ENCODE peak calls at places on chromosomes 3 and 15, in five cellular contexts. S is body of pancreas, O is progenitor cell of endocrine pancreas, E is heart right ventricle, U is GM20000. C is an unnamed sample.
A peak's percentile ranks its signal among the peaks of the same experiment; 100 is the strongest.

GRCh38 chr15:69997701-69998273 is 99.9 kb downstream of the TLE3 start:
- DNase-seq in U (no peak), S (peak; percentile 67), E (peak; percentile 21), O (no peak), C (no peak)

GRCh38 chr3:16864610-16865313 is 20.0 kb upstream of the PLCL2 start:
- DNase-seq in S (no peak), U (no peak), E (no peak), O (no peak), C (peak; percentile 73)

GRCh38 chr15:69074011-69074842 is 59.7 kb downstream of the NOX5 start:
- DNase-seq in E (peak; percentile 62), O (peak; percentile 34), U (no peak), S (peak; percentile 54), C (peak; percentile 24)

GRCh38 chr3:40871411-40871810 is 327.9 kb upstream of the CTNNB1 start:
- DNase-seq in U (no peak), E (no peak), O (no peak), S (no peak), C (no peak)

GRCh38 chr3:120764206-120764605 is 21.7 kb downstream of the GTF2E1 start:
- DNase-seq in E (no peak), O (no peak), S (no peak), U (no peak), C (no peak)

GRCh38 chr15:67240235-67241131 is 14.0 kb downstream of the AAGAB start:
- DNase-seq in U (peak; percentile 17), S (peak; percentile 51), E (no peak), O (no peak), C (no peak)

GRCh38 chr15:82849556-82850241 is 40.3 kb downstream of the WHAMM start:
- DNase-seq in O (peak; percentile 45), S (peak; percentile 84), E (peak; percentile 82), U (peak; percentile 81), C (peak; percentile 87)

GRCh38 chr15:49589030-49589429 is 31.6 kb downstream of the FAM227B start:
- DNase-seq in O (no peak), U (peak; percentile 6), E (no peak), S (no peak), C (no peak)

GRCh38 chr3:25910997-25911396 is 121.1 kb downstream of the OXSM start:
- DNase-seq in O (no peak), E (no peak), U (peak; percentile 20), S (peak; percentile 17), C (no peak)

GRCh38 chr3:34364345-34364744 is 565.9 kb downstream of the PDCD6IP start:
- DNase-seq in O (no peak), E (no peak), S (no peak), U (no peak), C (no peak)

GRCh38 chr3:193842029-193842782 is 249.2 kb downstream of the OPA1 start:
- DNase-seq in E (no peak), S (peak; percentile 42), O (no peak), U (peak; percentile 44), C (no peak)

GRCh38 chr3:175778994-175779393 is 919.9 kb downstream of the NAALADL2 start:
- DNase-seq in S (no peak), E (no peak), O (no peak), U (no peak), C (no peak)

GRCh38 chr15:68537097-68537496 is 41.7 kb upstream of the CORO2B start:
- DNase-seq in U (no peak), S (no peak), E (no peak), O (no peak), C (no peak)

GRCh38 chr15:50880651-50881114 is 27.8 kb upstream of the AP4E1 start:
- DNase-seq in O (no peak), E (no peak), U (peak; percentile 41), S (no peak), C (peak; percentile 23)

GRCh38 chr15:41559489-41560177 is 621 bp downstream of the TYRO3 start:
- DNase-seq in S (peak; percentile 41), O (no peak), U (peak; percentile 55), E (no peak), C (no peak)

GRCh38 chr15:95171551-95171950 is 940.2 kb downstream of the MCTP2 start:
- DNase-seq in U (no peak), S (no peak), E (no peak), O (no peak), C (no peak)

GRCh38 chr15:69045810-69046209 is 31.3 kb downstream of the NOX5 start:
- DNase-seq in U (no peak), S (no peak), O (no peak), E (no peak), C (no peak)

GRCh38 chr3:150150633-150151032 is 179.9 kb upstream of the PFN2 start:
- DNase-seq in E (no peak), U (no peak), O (no peak), S (no peak), C (peak; percentile 10)

GRCh38 chr3:149771652-149772271 is 19.5 kb upstream of the COMMD2 start:
- DNase-seq in S (peak; percentile 52), E (peak; percentile 60), O (peak; percentile 14), U (peak; percentile 51), C (peak; percentile 15)

GRCh38 chr3:55570361-55570760 is 83.3 kb upstream of the WNT5A start:
- DNase-seq in O (no peak), E (no peak), U (no peak), S (no peak), C (no peak)

GRCh38 chr3:118793176-118793575 is 241.5 kb downstream of the IGSF11 start:
- DNase-seq in E (no peak), O (no peak), U (no peak), S (no peak), C (no peak)

GRCh38 chr3:62665627-62666433 is 209.4 kb downstream of the CADPS start:
- DNase-seq in O (peak; percentile 66), E (peak; percentile 64), U (peak; percentile 27), S (peak; percentile 68), C (peak; percentile 61)

GRCh38 chr15:92655178-92655995 is at the start of gene FAM174B:
- DNase-seq in S (peak; percentile 75), E (peak; percentile 21), U (peak; percentile 83), O (peak; percentile 45), C (no peak)

GRCh38 chr3:157166559-157166958 is 6.6 kb upstream of the CCNL1 start:
- DNase-seq in S (no peak), U (no peak), E (no peak), O (no peak), C (no peak)

GRCh38 chr3:60582285-60582684 is 669.0 kb downstream of the FHIT start:
- DNase-seq in O (no peak), S (no peak), E (no peak), U (no peak), C (peak; percentile 13)

GRCh38 chr3:63046152-63046551 is 170.9 kb upstream of the CADPS start:
- DNase-seq in O (no peak), U (no peak), S (no peak), E (no peak), C (no peak)

GRCh38 chr3:100615684-100616083 is 6.3 kb downstream of the ADGRG7 start:
- DNase-seq in S (no peak), O (no peak), E (no peak), U (no peak), C (no peak)

GRCh38 chr15:67196672-67197363 is 57.6 kb downstream of the AAGAB start:
- DNase-seq in O (no peak), S (no peak), E (no peak), U (peak; percentile 9), C (peak; percentile 78)

GRCh38 chr3:72903004-72903403 is 15.2 kb downstream of the GXYLT2 start:
- DNase-seq in E (no peak), S (no peak), U (no peak), O (no peak), C (peak; percentile 85)

GRCh38 chr15:29570931-29571727 is 251.1 kb downstream of the TJP1 start:
- DNase-seq in O (peak; percentile 70), S (peak; percentile 58), U (peak; percentile 42), E (no peak), C (no peak)

GRCh38 chr3:134426660-134427181 is 52.5 kb upstream of the AMOTL2 start:
- DNase-seq in S (no peak), E (no peak), U (no peak), O (no peak), C (peak; percentile 78)
- TF ChIP-seq CTCF in S (no peak), E (no peak), U (no peak), O (no peak), C (peak; percentile 21)

DNA sequence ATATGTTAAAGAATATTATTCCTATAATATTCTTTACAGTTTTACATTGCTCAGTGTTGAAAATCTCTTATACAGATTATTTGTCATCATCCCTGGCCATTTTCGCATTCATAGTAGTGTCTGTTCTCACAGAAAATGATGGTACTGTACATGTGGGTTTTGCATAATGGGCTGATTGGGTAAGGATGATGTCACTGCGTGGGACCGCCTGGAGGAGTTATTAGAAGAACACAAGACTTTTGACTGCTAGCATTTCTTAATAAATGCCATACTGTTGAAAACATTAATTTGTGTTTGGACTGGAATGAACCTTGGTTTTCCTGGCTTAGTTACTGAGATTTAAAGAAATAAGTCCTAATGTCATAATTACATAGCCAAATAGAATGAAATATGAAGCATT is 20.3 kb downstream of the LRCH3 start:
- DNase-seq in U (no peak), O (no peak), S (no peak), E (peak; percentile 54), C (peak; percentile 93)
- TF ChIP-seq CTCF in U (no peak), O (no peak), S (no peak), E (no peak), C (no peak)

GRCh38 chr3:23368731-23369130 is 165.6 kb downstream of the UBE2E2 start:
- DNase-seq in S (no peak), E (no peak), U (no peak), O (no peak), C (no peak)
- TF ChIP-seq CTCF in S (no peak), E (no peak), U (no peak), O (no peak), C (no peak)

GRCh38 chr3:142118911-142119310 is 30.4 kb downstream of the TFDP2 start:
- DNase-seq in E (no peak), U (no peak), S (no peak), O (no peak), C (no peak)
- TF ChIP-seq CTCF in E (no peak), U (no peak), S (no peak), O (no peak), C (no peak)

GRCh38 chr3:43759297-43759782 is 68.6 kb downstream of the ABHD5 start:
- DNase-seq in O (no peak), E (peak; percentile 22), U (peak; percentile 30), S (no peak), C (peak; percentile 90)
- TF ChIP-seq CTCF in O (no peak), E (peak; percentile 30), U (no peak), S (no peak), C (peak; percentile 62)

GRCh38 chr15:46304320-46304719 is 669.5 kb downstream of the SQOR start:
- DNase-seq in E (no peak), O (no peak), S (no peak), U (no peak), C (no peak)
- TF ChIP-seq CTCF in E (peak; percentile 27), O (peak; percentile 64), S (peak; percentile 14), U (no peak), C (peak; percentile 72)

DNA sequence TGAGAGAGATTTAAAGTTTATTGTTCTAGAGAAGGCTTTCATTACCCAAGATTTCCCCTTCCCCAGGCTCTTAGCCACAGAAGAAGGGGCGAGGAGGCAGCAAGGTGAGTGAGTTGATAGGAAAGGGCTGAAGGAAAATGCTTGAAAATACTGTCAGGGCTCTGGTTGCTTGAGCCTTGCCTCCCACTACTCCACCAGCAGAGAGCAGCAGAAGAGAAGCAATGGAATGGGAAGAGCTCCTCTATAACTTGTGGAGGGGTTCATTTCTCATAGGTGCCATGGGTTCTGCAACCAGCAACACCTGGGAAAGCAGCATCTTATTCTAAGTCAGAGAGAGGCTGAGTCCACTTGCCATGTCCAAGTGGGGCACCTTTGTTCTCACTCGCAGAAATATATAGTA is 184.0 kb upstream of the CNTN6 start:
- DNase-seq in E (no peak), O (no peak), S (no peak), U (no peak), C (no peak)
- TF ChIP-seq CTCF in E (no peak), O (peak; percentile 68), S (no peak), U (no peak), C (no peak)

GRCh38 chr3:37993811-37994638 is 3.4 kb downstream of the VILL start:
- DNase-seq in U (peak; percentile 73), O (no peak), E (peak; percentile 81), S (peak; percentile 51), C (peak; percentile 68)
- TF ChIP-seq CTCF in U (no peak), O (no peak), E (peak; percentile 35), S (no peak), C (peak; percentile 51)